ENCODE peak calls at places on chromosome 1, in five cellular contexts. One of them, this sample, is unnamed.

GRCh38 chr1:205983925-205984725 is 19.1 kb downstream of the RAB7B start:
- DNase-seq in tibial nerve: peak; percentile 56
- DNase-seq in occipital lobe: peak; percentile 42
- DNase-seq in MM.1S: peak; percentile 76
- DNase-seq in effector memory CD8-positive, alpha-beta T cell: no peak
- DNase-seq in this sample: peak; percentile 90

GRCh38 chr1:205162301-205162700 is 40.5 kb upstream of the RBBP5 start:
- DNase-seq in occipital lobe: no peak
- DNase-seq in tibial nerve: no peak
- DNase-seq in MM.1S: no peak
- DNase-seq in effector memory CD8-positive, alpha-beta T cell: no peak
- DNase-seq in this sample: no peak

GRCh38 chr1:71019248-71019647 is 28.4 kb downstream of the PTGER3 start:
- DNase-seq in occipital lobe: no peak
- DNase-seq in effector memory CD8-positive, alpha-beta T cell: no peak
- DNase-seq in tibial nerve: no peak
- DNase-seq in MM.1S: no peak
- DNase-seq in this sample: no peak

GRCh38 chr1:220335668-220336067 is 63.4 kb upstream of the RAB3GAP2 start:
- DNase-seq in tibial nerve: no peak
- DNase-seq in occipital lobe: no peak
- DNase-seq in effector memory CD8-positive, alpha-beta T cell: no peak
- DNase-seq in MM.1S: peak; percentile 97
- DNase-seq in this sample: peak; percentile 21

GRCh38 chr1:222582099-222582774 is 7.5 kb downstream of the TAF1A start:
- DNase-seq in tibial nerve: no peak
- DNase-seq in occipital lobe: no peak
- DNase-seq in MM.1S: no peak
- DNase-seq in effector memory CD8-positive, alpha-beta T cell: no peak
- DNase-seq in this sample: no peak

GRCh38 chr1:184881941-184882648 is 92.2 kb downstream of the NIBAN1 start:
- DNase-seq in effector memory CD8-positive, alpha-beta T cell: no peak
- DNase-seq in tibial nerve: no peak
- DNase-seq in MM.1S: no peak
- DNase-seq in occipital lobe: no peak
- DNase-seq in this sample: no peak

GRCh38 chr1:93552751-93553455 is 105.0 kb downstream of the FNBP1L start:
- DNase-seq in tibial nerve: no peak
- DNase-seq in occipital lobe: no peak
- DNase-seq in effector memory CD8-positive, alpha-beta T cell: no peak
- DNase-seq in MM.1S: no peak
- DNase-seq in this sample: no peak

GRCh38 chr1:184255560-184255959 is 131.3 kb upstream of the C1orf21 start:
- DNase-seq in MM.1S: no peak
- DNase-seq in occipital lobe: no peak
- DNase-seq in effector memory CD8-positive, alpha-beta T cell: no peak
- DNase-seq in tibial nerve: no peak
- DNase-seq in this sample: no peak

GRCh38 chr1:117128323-117129079 is 7.0 kb upstream of the TRIM45 start:
- DNase-seq in effector memory CD8-positive, alpha-beta T cell: no peak
- DNase-seq in tibial nerve: no peak
- DNase-seq in occipital lobe: no peak
- DNase-seq in MM.1S: peak; percentile 36
- DNase-seq in this sample: no peak

GRCh38 chr1:171754381-171754705 is 12.5 kb upstream of the VAMP4 start:
- DNase-seq in effector memory CD8-positive, alpha-beta T cell: no peak
- DNase-seq in MM.1S: no peak
- DNase-seq in occipital lobe: no peak
- DNase-seq in tibial nerve: no peak
- DNase-seq in this sample: no peak

GRCh38 chr1:233972951-233973635 is 68.6 kb downstream of the SLC35F3 start:
- DNase-seq in MM.1S: no peak
- DNase-seq in tibial nerve: no peak
- DNase-seq in occipital lobe: no peak
- DNase-seq in effector memory CD8-positive, alpha-beta T cell: no peak
- DNase-seq in this sample: no peak

GRCh38 chr1:118902299-118903270 is 85.6 kb downstream of the TBX15 start:
- DNase-seq in MM.1S: no peak
- DNase-seq in tibial nerve: no peak
- DNase-seq in effector memory CD8-positive, alpha-beta T cell: no peak
- DNase-seq in occipital lobe: no peak
- DNase-seq in this sample: no peak

GRCh38 chr1:41284121-41284520 is 42.0 kb upstream of the SCMH1 start:
- DNase-seq in effector memory CD8-positive, alpha-beta T cell: no peak
- DNase-seq in occipital lobe: no peak
- DNase-seq in tibial nerve: no peak
- DNase-seq in MM.1S: no peak
- DNase-seq in this sample: no peak

GRCh38 chr1:236433819-236434315 is 39.8 kb downstream of the EDARADD start:
- DNase-seq in MM.1S: no peak
- DNase-seq in tibial nerve: no peak
- DNase-seq in occipital lobe: no peak
- DNase-seq in effector memory CD8-positive, alpha-beta T cell: no peak
- DNase-seq in this sample: no peak